ENCODE peak calls at places on chromosomes 7 and 10, in five cellular contexts. R is IMR-90, T is H9, I is H1, V is mesenchymal stem cell. Q is an unnamed sample.
A peak's percentile ranks its signal among the peaks of the same experiment; 100 is the strongest.

GRCh38 chr10:72692897-72693598 is 1.1 kb downstream of the MCU start:
- DNase-seq in R (peak; percentile 18), T (no peak), I (peak; percentile 20), V (peak; percentile 46), Q (no peak)

GRCh38 chr10:29239569-29240472 is 49.0 kb upstream of the LYZL1 start:
- DNase-seq in R (no peak), T (peak; percentile 75), I (peak; percentile 76), V (peak; percentile 35), Q (no peak)

GRCh38 chr7:20783716-20784310 is 2.9 kb downstream of the SP8 start:
- DNase-seq in R (no peak), T (peak; percentile 73), I (peak; percentile 64), V (peak; percentile 37), Q (no peak)

GRCh38 chr7:142598297-142598696 is 151.0 kb upstream of the PRSS1 start:
- DNase-seq in R (no peak), T (no peak), I (no peak), V (no peak), Q (no peak)

GRCh38 chr7:102236592-102237287 is 49.9 kb upstream of the SH2B2 start:
- DNase-seq in R (peak; percentile 56), T (peak; percentile 76), I (peak; percentile 86), V (peak; percentile 70), Q (peak; percentile 53)

GRCh38 chr7:51545131-51545530 is 228.5 kb upstream of the COBL start:
- DNase-seq in R (no peak), T (no peak), I (no peak), V (no peak), Q (no peak)

GRCh38 chr7:87001214-87001613 is 58.2 kb downstream of the ELAPOR2 start:
- DNase-seq in R (no peak), T (no peak), I (no peak), V (peak; percentile 22), Q (no peak)

GRCh38 chr10:14508725-14509124 is 178.0 kb upstream of the FRMD4A start:
- DNase-seq in R (no peak), T (no peak), I (no peak), V (no peak), Q (no peak)

GRCh38 chr10:42769173-42769572 is 13.4 kb upstream of the BMS1 start:
- DNase-seq in R (no peak), T (no peak), I (no peak), V (no peak), Q (no peak)

GRCh38 chr7:103445228-103446020 is 583 bp downstream of the SLC26A5 start:
- DNase-seq in R (no peak), T (peak; percentile 62), I (peak; percentile 79), V (peak; percentile 1), Q (peak; percentile 17)

GRCh38 chr7:99828818-99829217 is 1.0 kb downstream of the CYP3A43 start:
- DNase-seq in R (no peak), T (no peak), I (no peak), V (no peak), Q (no peak)

GRCh38 chr10:17144757-17145156 is 15.1 kb upstream of the CUBN start:
- DNase-seq in R (peak; percentile 55), T (no peak), I (no peak), V (no peak), Q (no peak)

GRCh38 chr7:135721198-135721820 is 6.7 kb downstream of the SLC13A4 start:
- DNase-seq in R (no peak), T (no peak), I (no peak), V (no peak), Q (no peak)

GRCh38 chr7:23072043-23072442 is 33.5 kb upstream of the KLHL7 start:
- DNase-seq in R (peak; percentile 28), T (no peak), I (no peak), V (peak; percentile 33), Q (no peak)

GRCh38 chr10:21260793-21261149 is 264.7 kb downstream of the SKIDA1 start:
- DNase-seq in R (no peak), T (no peak), I (no peak), V (no peak), Q (no peak)

GRCh38 chr7:114317450-114318098 is 97.0 kb upstream of the FOXP2 start:
- DNase-seq in R (no peak), T (no peak), I (no peak), V (no peak), Q (no peak)

GRCh38 chr10:14665304-14665703 is 109.4 kb downstream of the FAM107B start:
- DNase-seq in R (no peak), T (no peak), I (no peak), V (no peak), Q (no peak)

GRCh38 chr7:22292519-22292918 is 64.4 kb downstream of the RAPGEF5 start:
- DNase-seq in R (no peak), T (no peak), I (no peak), V (no peak), Q (no peak)

GRCh38 chr7:117639966-117640365 is 160.1 kb downstream of the CFTR start:
- DNase-seq in R (no peak), T (no peak), I (no peak), V (no peak), Q (no peak)

GRCh38 chr7:137717811-137718271 is 128.9 kb downstream of the DGKI start:
- DNase-seq in R (peak; percentile 63), T (peak; percentile 50), I (peak; percentile 47), V (peak; percentile 24), Q (peak; percentile 61)

DNA sequence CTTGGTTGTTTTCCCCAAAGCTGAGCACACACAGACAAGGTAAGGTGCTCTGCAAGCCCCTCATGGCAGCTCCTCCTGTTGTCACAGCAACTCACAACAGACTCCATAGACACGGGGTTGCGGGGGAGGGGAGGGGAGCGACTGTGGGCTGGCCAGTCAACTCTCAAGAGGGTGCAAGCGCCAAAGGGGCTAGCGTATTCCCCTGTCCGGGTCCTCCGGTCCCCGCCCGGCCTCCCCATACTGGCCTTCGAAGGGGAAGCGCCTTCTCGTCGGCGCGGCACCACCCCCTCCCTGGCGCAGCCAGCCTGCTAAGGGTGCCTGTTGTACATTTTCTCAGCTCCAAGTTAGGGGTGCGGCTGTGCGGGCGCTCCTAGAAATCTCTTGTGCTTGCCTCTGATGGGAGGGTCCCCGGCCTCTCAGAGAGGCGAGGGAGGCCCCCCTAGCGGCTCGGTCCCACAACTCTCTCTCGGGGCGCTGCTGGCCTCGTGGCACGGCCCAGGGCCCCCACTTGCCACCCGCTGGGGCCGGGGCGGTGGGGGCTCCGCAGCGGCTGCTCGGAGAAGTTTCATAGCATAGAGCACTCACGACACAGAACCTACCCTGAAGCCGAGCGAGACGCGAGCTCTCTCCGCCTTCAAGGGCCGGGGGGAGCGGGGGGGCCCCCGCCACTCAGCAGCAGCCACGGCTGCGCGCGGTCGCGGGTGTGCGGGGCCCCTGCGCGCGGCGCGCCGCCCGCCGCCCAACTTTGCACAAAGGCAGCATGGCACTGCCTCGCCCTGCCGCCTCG is 420 bp downstream of the RHOBTB1 start:
- DNase-seq in R (peak; percentile 40), T (peak; percentile 83), I (peak; percentile 81), V (peak; percentile 87), Q (peak; percentile 61)
- H2BK15ac ChIP-seq in R (peak overlapping the region; percentile 67), T (no peak overlapping the region), I (no peak overlapping the region), V (peak overlapping the region; percentile 92), Q (peak overlapping the region; percentile 81)

GRCh38 chr10:132421377-132422168 is 24.6 kb downstream of the PWWP2B start:
- DNase-seq in R (peak; percentile 26), T (no peak), I (no peak), V (peak; percentile 85), Q (no peak)

GRCh38 chr10:132418520-132419416 is 21.8 kb downstream of the PWWP2B start:
- DNase-seq in R (no peak), T (peak; percentile 98), I (no peak), V (no peak), Q (no peak)

GRCh38 chr10:132420469-132421376 is 23.7 kb downstream of the PWWP2B start:
- DNase-seq in R (no peak), T (no peak), I (no peak), V (no peak), Q (no peak)

GRCh38 chr10:132417957-132418441 is 21.0 kb downstream of the PWWP2B start:
- DNase-seq in R (no peak), T (no peak), I (no peak), V (no peak), Q (no peak)

DNA sequence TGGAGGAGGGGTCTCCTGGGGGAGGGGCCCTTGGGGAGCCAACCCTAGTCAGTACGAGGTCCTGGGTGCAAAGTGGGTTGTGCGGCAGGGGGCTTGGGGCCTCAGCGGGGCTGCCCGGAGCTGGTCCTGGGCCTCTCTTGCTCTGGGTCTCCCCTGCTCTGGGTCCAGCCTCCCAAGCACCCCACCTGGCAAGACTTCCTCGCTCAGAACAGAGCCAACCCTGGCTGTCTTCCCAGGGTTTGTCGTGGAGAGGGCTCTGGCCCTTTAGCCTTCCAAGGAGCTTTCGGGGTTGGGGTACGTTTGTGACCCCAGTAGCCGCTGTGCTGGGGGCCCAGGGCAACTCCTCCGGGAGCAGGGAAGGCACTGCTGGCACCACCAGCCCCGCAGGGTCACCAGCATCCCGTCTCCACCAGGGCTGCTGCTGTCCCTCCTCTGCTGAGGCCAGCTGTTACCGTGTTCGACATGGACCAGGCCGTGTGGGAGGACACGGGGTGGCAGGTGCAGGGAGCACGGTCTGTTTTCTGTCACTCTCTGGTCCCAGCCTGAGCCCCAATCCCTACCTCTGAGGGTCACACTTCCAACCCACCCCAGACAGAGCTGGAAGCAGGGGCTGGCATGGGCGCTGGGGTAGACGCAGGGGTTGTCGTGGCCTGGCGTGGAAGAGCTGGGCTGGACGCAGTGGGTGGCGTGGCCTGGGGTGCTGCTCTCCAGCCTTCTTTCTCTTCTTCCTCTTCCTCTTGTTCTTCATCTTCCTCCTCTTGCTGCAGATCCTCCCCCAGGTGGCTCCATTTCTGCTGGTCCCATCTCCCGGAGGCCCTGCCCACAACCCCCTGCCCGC is 22.9 kb downstream of the PWWP2B start:
- DNase-seq in R (no peak), T (peak; percentile 68), I (no peak), V (no peak), Q (no peak)
- H4K8ac ChIP-seq in R (no peak overlapping the region), T (no peak overlapping the region), I (peak overlapping the region; percentile 41), V (peak overlapping the region; percentile 66), Q (no peak overlapping the region)

GRCh38 chr10:119205926-119206602 is 1.3 kb upstream of the GRK5 start:
- DNase-seq in R (no peak), T (peak; percentile 49), I (peak; percentile 62), V (no peak), Q (no peak)

GRCh38 chr10:119207367-119207668 is at the start of gene GRK5:
- DNase-seq in R (peak; percentile 98), T (peak; percentile 94), I (peak; percentile 89), V (peak; percentile 98), Q (peak; percentile 96)

GRCh38 chr10:119207713-119208552 is 562 bp downstream of the GRK5 start:
- DNase-seq in R (peak; percentile 62), T (no peak), I (peak; percentile 81), V (peak; percentile 76), Q (peak; percentile 58)

GRCh38 chr10:119208553-119208940 is 1.2 kb downstream of the GRK5 start:
- DNase-seq in R (no peak), T (no peak), I (no peak), V (peak; percentile 44), Q (no peak)

GRCh38 chr10:119206603-119207366 is 586 bp upstream of the GRK5 start:
- DNase-seq in R (peak; percentile 59), T (peak; percentile 64), I (peak; percentile 84), V (peak; percentile 77), Q (peak; percentile 73)
- H3K14ac ChIP-seq in R (peak overlapping the region; percentile 36), T (peak overlapping the region; percentile 89), I (no peak overlapping the region), V (peak overlapping the region; percentile 58), Q (peak overlapping the region; percentile 50)

DNA sequence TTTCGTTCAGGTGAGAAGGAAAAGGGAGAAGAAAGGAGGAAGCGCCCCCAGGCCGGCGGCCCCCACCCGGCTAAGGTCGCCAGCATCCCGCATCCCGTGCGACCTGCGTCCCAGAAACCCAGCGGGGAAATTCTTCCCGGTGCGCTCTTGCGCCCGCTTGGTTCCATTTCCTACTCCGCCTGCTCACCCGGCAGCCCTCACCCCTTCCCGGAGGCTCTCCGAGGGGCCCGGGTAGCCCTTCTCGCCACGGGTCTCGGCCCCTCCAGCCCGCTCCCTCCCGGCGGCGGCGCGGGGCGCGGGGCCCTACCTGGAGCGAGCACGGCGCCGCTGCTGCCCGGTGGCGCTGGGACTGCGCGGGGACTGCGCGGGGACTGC is at the start of gene PRKCQ:
- DNase-seq in R (peak; percentile 12), T (peak; percentile 59), I (no peak), V (peak; percentile 52), Q (no peak)
- H2BK15ac ChIP-seq in R (no peak within 1 kb of the TSS), T (no peak within 1 kb of the TSS), I (peak within 1 kb of the TSS; percentile 73), V (peak within 1 kb of the TSS; percentile 94), Q (no peak within 1 kb of the TSS)

GRCh38 chr10:78808736-78809135 is 260.0 kb upstream of the ZMIZ1 start:
- DNase-seq in R (no peak), T (no peak), I (no peak), V (no peak), Q (no peak)
- H4K8ac ChIP-seq in R (no peak overlapping the region), T (no peak overlapping the region), I (no peak overlapping the region), V (peak overlapping the region; percentile 29), Q (no peak overlapping the region)